ENCODE peak calls at places on chromosomes 13 and 19, in nine cellular contexts. M, R, P, X, L, A, S, I and B are unnamed samples.

GRCh38 chr19:17526922-17527321 is 15.5 kb downstream of the PGLS start:
- DNase-seq in S (no peak), M (peak), I (no peak), P (no peak), X (no peak), A (no peak), R (no peak), L (no peak), B (no peak)

GRCh38 chr19:53552001-53552721 is 14.2 kb downstream of the ZNF331 start:
- DNase-seq in S (no peak), M (no peak), P (no peak), X (no peak), R (no peak), I (no peak), L (no peak), A (no peak), B (no peak)

GRCh38 chr13:113951246-113951999 is 22.5 kb downstream of the C13orf46 start:
- DNase-seq in P (peak), R (no peak), S (peak), M (no peak), L (peak), X (peak), I (peak), A (peak), B (peak)

GRCh38 chr13:47190696-47191095 is 293.8 kb upstream of the HTR2A start:
- DNase-seq in S (no peak), M (no peak), X (no peak), R (no peak), A (no peak), P (no peak), L (no peak), I (no peak), B (no peak)

GRCh38 chr19:53908106-53908932 is 759 bp upstream of the CACNG7 start:
- DNase-seq in L (peak), P (no peak), X (no peak), M (no peak), R (peak), S (no peak), I (no peak), A (peak), B (no peak)

GRCh38 chr19:17871878-17872250 is at the start of gene SLC5A5:
- DNase-seq in A (no peak), S (no peak), P (no peak), M (no peak), L (no peak), I (no peak), X (no peak), R (no peak), B (no peak)

GRCh38 chr19:18044825-18045304 is 36.9 kb downstream of the ARRDC2 start:
- DNase-seq in S (peak), A (peak), P (peak), X (peak), I (peak), M (peak), R (no peak), L (peak), B (peak)

GRCh38 chr19:54352546-54352945 is 12.2 kb downstream of the LAIR1 start:
- DNase-seq in I (no peak), L (no peak), A (no peak), M (no peak), P (no peak), S (no peak), X (no peak), R (no peak), B (no peak)

GRCh38 chr13:27574661-27575060 is 45.7 kb downstream of the LNX2 start:
- DNase-seq in S (no peak), L (no peak), P (no peak), X (no peak), M (no peak), R (no peak), I (no peak), A (no peak), B (no peak)

GRCh38 chr13:71759506-71760225 is 107.3 kb downstream of the DACH1 start:
- DNase-seq in X (no peak), A (no peak), S (no peak), L (no peak), I (no peak), M (no peak), P (no peak), R (no peak), B (no peak)

GRCh38 chr13:96481482-96481881 is 391.6 kb downstream of the HS6ST3 start:
- DNase-seq in I (no peak), R (no peak), M (no peak), A (no peak), X (no peak), S (no peak), P (no peak), L (no peak), B (no peak)

GRCh38 chr13:76980075-76980718 is 11.7 kb upstream of the CLN5 start:
- DNase-seq in P (peak), A (peak), I (peak), X (peak), S (peak), L (peak), R (peak), M (no peak), B (peak)

GRCh38 chr13:80189889-80190597 is 150.9 kb downstream of the SPRY2 start:
- DNase-seq in X (no peak), P (no peak), L (no peak), I (no peak), S (no peak), R (no peak), M (no peak), A (no peak), B (no peak)

GRCh38 chr19:55601127-55601526 is 1.0 kb downstream of the ZNF524 start:
- DNase-seq in I (no peak), X (no peak), M (no peak), R (no peak), P (no peak), A (no peak), L (no peak), S (no peak), B (no peak)
- TF ChIP-seq POLR2A in I (no peak), X (no peak), M (no peak), R (no peak), P (no peak), A (no peak), L (no peak), S (no peak), B (no peak)

GRCh38 chr13:49241296-49241695 is 6.4 kb upstream of the CDADC1 start:
- DNase-seq in X (no peak), I (no peak), S (no peak), A (no peak), P (no peak), L (no peak), M (no peak), R (no peak), B (no peak)
- TF ChIP-seq POLR2A in X (no peak), I (no peak), S (no peak), A (no peak), P (no peak), L (no peak), M (no peak), R (no peak), B (no peak)

GRCh38 chr19:6424190-6424938 is at the start of gene KHSRP:
- DNase-seq in M (no peak), I (no peak), R (no peak), L (peak), S (no peak), X (no peak), A (no peak), P (no peak), B (no peak)
- TF ChIP-seq POLR2A in M (peak), I (peak), R (peak), L (peak), S (peak), X (peak), A (peak), P (peak), B (peak)

GRCh38 chr13:41494202-41494601 is 36.9 kb downstream of the RGCC start:
- DNase-seq in A (no peak), S (no peak), X (peak), M (no peak), R (no peak), L (no peak), I (no peak), P (no peak), B (no peak)

GRCh38 chr13:41497436-41497835 is 40.1 kb downstream of the RGCC start:
- DNase-seq in P (no peak), X (no peak), M (no peak), S (no peak), R (no peak), I (no peak), L (no peak), A (no peak), B (no peak)

GRCh38 chr13:41492432-41493267 is 35.3 kb downstream of the RGCC start:
- DNase-seq in A (no peak), R (no peak), X (no peak), M (no peak), S (no peak), P (no peak), I (no peak), L (no peak), B (no peak)

GRCh38 chr13:41496420-41497234 is 39.3 kb downstream of the RGCC start:
- DNase-seq in P (no peak), I (no peak), A (no peak), R (no peak), S (no peak), X (no peak), M (no peak), L (no peak), B (no peak)

GRCh38 chr13:41495044-41495443 is 37.7 kb downstream of the RGCC start:
- DNase-seq in I (no peak), S (no peak), A (no peak), X (peak), P (no peak), M (no peak), L (no peak), R (no peak), B (no peak)
- TF ChIP-seq POLR2A in I (no peak), S (no peak), A (no peak), X (no peak), P (no peak), M (no peak), L (no peak), R (no peak), B (no peak)